ENCODE peak calls at places on chromosomes 4 and X, in seven cellular contexts. One of them, this sample, is unnamed.
A peak's percentile ranks its signal among the peaks of the same experiment; 100 is the strongest.

GRCh38 chr4:13705521-13706035 is 78.1 kb upstream of the BOD1L1 start:
- DNase-seq in adrenal gland: no peak
- DNase-seq in body of pancreas: peak; percentile 53
- DNase-seq in GM12892: no peak
- DNase-seq in Peyer's patch: no peak
- DNase-seq in transverse colon: peak; percentile 61
- DNase-seq in stomach: no peak
- DNase-seq in this sample: peak; percentile 7

GRCh38 chr4:41216294-41217019 is 2.1 kb upstream of the APBB2 start:
- DNase-seq in adrenal gland: peak; percentile 73
- DNase-seq in body of pancreas: peak; percentile 90
- DNase-seq in GM12892: peak; percentile 73
- DNase-seq in Peyer's patch: peak; percentile 32
- DNase-seq in transverse colon: peak; percentile 86
- DNase-seq in stomach: peak; percentile 87
- DNase-seq in this sample: peak; percentile 76

GRCh38 chr4:19239565-19239964 is 1012.1 kb upstream of the SLIT2 start:
- DNase-seq in adrenal gland: no peak
- DNase-seq in body of pancreas: no peak
- DNase-seq in GM12892: no peak
- DNase-seq in Peyer's patch: no peak
- DNase-seq in transverse colon: no peak
- DNase-seq in stomach: no peak
- DNase-seq in this sample: peak; percentile 1

GRCh38 chr4:8589336-8589735 is 3.2 kb upstream of the CPZ start:
- DNase-seq in adrenal gland: no peak
- DNase-seq in body of pancreas: no peak
- DNase-seq in GM12892: no peak
- DNase-seq in Peyer's patch: no peak
- DNase-seq in transverse colon: no peak
- DNase-seq in stomach: no peak
- DNase-seq in this sample: no peak

GRCh38 chr4:101019941-101020401 is 327.4 kb downstream of the PPP3CA start:
- DNase-seq in adrenal gland: no peak
- DNase-seq in body of pancreas: no peak
- DNase-seq in GM12892: no peak
- DNase-seq in Peyer's patch: no peak
- DNase-seq in transverse colon: no peak
- DNase-seq in stomach: no peak
- DNase-seq in this sample: no peak

GRCh38 chr4:185713272-185713671 is 98.7 kb downstream of the SORBS2 start:
- DNase-seq in adrenal gland: no peak
- DNase-seq in body of pancreas: no peak
- DNase-seq in GM12892: no peak
- DNase-seq in Peyer's patch: no peak
- DNase-seq in transverse colon: no peak
- DNase-seq in stomach: no peak
- DNase-seq in this sample: no peak

GRCh38 chrX:111445485-111445884 is 33.5 kb upstream of the DCX start:
- DNase-seq in adrenal gland: no peak
- DNase-seq in body of pancreas: no peak
- DNase-seq in GM12892: no peak
- DNase-seq in Peyer's patch: no peak
- DNase-seq in transverse colon: no peak
- DNase-seq in stomach: no peak
- DNase-seq in this sample: no peak

GRCh38 chr4:41763741-41764140 is 15.2 kb upstream of the PHOX2B start:
- DNase-seq in adrenal gland: no peak
- DNase-seq in body of pancreas: no peak
- DNase-seq in GM12892: no peak
- DNase-seq in Peyer's patch: no peak
- DNase-seq in transverse colon: no peak
- DNase-seq in stomach: no peak
- DNase-seq in this sample: no peak

GRCh38 chr4:98508825-98509539 is 149.4 kb downstream of the TSPAN5 start:
- DNase-seq in adrenal gland: no peak
- DNase-seq in body of pancreas: no peak
- DNase-seq in GM12892: no peak
- DNase-seq in Peyer's patch: no peak
- DNase-seq in transverse colon: no peak
- DNase-seq in stomach: no peak
- DNase-seq in this sample: no peak

GRCh38 chr4:168605411-168605810 is 108.6 kb downstream of the PALLD start:
- DNase-seq in adrenal gland: no peak
- DNase-seq in body of pancreas: no peak
- DNase-seq in GM12892: no peak
- DNase-seq in Peyer's patch: no peak
- DNase-seq in transverse colon: no peak
- DNase-seq in stomach: no peak
- DNase-seq in this sample: peak; percentile 19

GRCh38 chr4:128810331-128810870 is 901 bp downstream of the JADE1 start:
- DNase-seq in adrenal gland: peak; percentile 46
- DNase-seq in body of pancreas: peak; percentile 68
- DNase-seq in GM12892: peak; percentile 20
- DNase-seq in Peyer's patch: peak; percentile 43
- DNase-seq in transverse colon: peak; percentile 43
- DNase-seq in stomach: peak; percentile 32
- DNase-seq in this sample: no peak

GRCh38 chr4:102614801-102615200 is 113.6 kb downstream of the NFKB1 start:
- DNase-seq in adrenal gland: no peak
- DNase-seq in body of pancreas: no peak
- DNase-seq in GM12892: no peak
- DNase-seq in Peyer's patch: no peak
- DNase-seq in transverse colon: peak; percentile 34
- DNase-seq in stomach: no peak
- DNase-seq in this sample: no peak

GRCh38 chr4:40763228-40763716 is 13.5 kb downstream of the NSUN7 start:
- DNase-seq in adrenal gland: no peak
- DNase-seq in body of pancreas: no peak
- DNase-seq in GM12892: peak; percentile 22
- DNase-seq in Peyer's patch: no peak
- DNase-seq in transverse colon: no peak
- DNase-seq in stomach: no peak
- DNase-seq in this sample: no peak

GRCh38 chr4:185654311-185654710 is 119.0 kb upstream of the PDLIM3 start:
- DNase-seq in adrenal gland: no peak
- DNase-seq in body of pancreas: no peak
- DNase-seq in GM12892: no peak
- DNase-seq in Peyer's patch: no peak
- DNase-seq in transverse colon: no peak
- DNase-seq in stomach: no peak
- DNase-seq in this sample: no peak

GRCh38 chrX:110407910-110408545 is 49.4 kb downstream of the RTL9 start:
- DNase-seq in adrenal gland: peak; percentile 66
- DNase-seq in body of pancreas: peak; percentile 57
- DNase-seq in GM12892: no peak
- DNase-seq in Peyer's patch: peak; percentile 24
- DNase-seq in transverse colon: peak; percentile 28
- DNase-seq in stomach: no peak
- DNase-seq in this sample: no peak

GRCh38 chr4:116018831-116019230 is 905.4 kb upstream of the NDST4 start:
- DNase-seq in adrenal gland: no peak
- DNase-seq in body of pancreas: no peak
- DNase-seq in GM12892: no peak
- DNase-seq in Peyer's patch: no peak
- DNase-seq in transverse colon: no peak
- DNase-seq in stomach: no peak
- DNase-seq in this sample: no peak

GRCh38 chrX:132209527-132209926 is 9.7 kb downstream of the RAP2C start:
- DNase-seq in adrenal gland: no peak
- DNase-seq in body of pancreas: no peak
- DNase-seq in GM12892: no peak
- DNase-seq in Peyer's patch: no peak
- DNase-seq in transverse colon: no peak
- DNase-seq in stomach: no peak
- DNase-seq in this sample: no peak

GRCh38 chr4:153466637-153467153 is 535 bp downstream of the TMEM131L start:
- DNase-seq in adrenal gland: peak; percentile 28
- DNase-seq in body of pancreas: no peak
- DNase-seq in GM12892: no peak
- DNase-seq in Peyer's patch: no peak
- DNase-seq in transverse colon: no peak
- DNase-seq in stomach: no peak
- DNase-seq in this sample: peak; percentile 16

GRCh38 chrX:111837226-111837625 is 38.8 kb upstream of the TRPC5OS start:
- DNase-seq in adrenal gland: no peak
- DNase-seq in body of pancreas: peak; percentile 25
- DNase-seq in GM12892: no peak
- DNase-seq in Peyer's patch: no peak
- DNase-seq in transverse colon: no peak
- DNase-seq in stomach: no peak
- DNase-seq in this sample: no peak

DNA sequence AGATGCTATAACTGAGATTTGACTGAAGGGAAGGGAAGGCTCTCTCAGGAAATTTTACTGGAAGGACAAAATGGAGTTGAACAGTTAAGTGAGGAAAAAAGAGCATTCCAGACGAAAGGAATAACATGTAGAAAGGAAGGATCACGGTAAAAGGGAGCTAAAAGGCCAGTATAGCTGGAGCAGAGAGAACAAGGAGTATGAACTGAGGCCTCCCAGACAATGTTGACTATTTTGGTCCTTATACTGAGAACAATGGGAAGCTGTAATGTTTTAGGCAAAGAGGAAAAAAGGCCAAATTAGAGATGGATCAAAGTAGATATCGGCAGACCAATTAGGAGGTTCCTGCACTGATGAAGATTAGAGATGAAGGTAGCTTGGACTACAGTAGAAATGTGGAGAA is 26.8 kb upstream of the SCD5 start:
- DNase-seq in adrenal gland: no peak
- DNase-seq in body of pancreas: no peak
- DNase-seq in GM12892: no peak
- DNase-seq in Peyer's patch: no peak
- DNase-seq in transverse colon: no peak
- DNase-seq in stomach: no peak
- DNase-seq in this sample: no peak
- TF ChIP-seq POLR2A in adrenal gland: no peak
- TF ChIP-seq POLR2A in body of pancreas: no peak
- TF ChIP-seq POLR2A in GM12892: no peak
- TF ChIP-seq POLR2A in Peyer's patch: no peak
- TF ChIP-seq POLR2A in transverse colon: no peak
- TF ChIP-seq POLR2A in stomach: no peak
- TF ChIP-seq POLR2A in this sample: no peak

GRCh38 chr4:139084425-139085093 is 69.0 kb downstream of the NOCT start:
- DNase-seq in adrenal gland: no peak
- DNase-seq in body of pancreas: no peak
- DNase-seq in GM12892: no peak
- DNase-seq in Peyer's patch: no peak
- DNase-seq in transverse colon: no peak
- DNase-seq in stomach: no peak
- DNase-seq in this sample: peak; percentile 24

GRCh38 chr4:139078926-139079325 is 63.3 kb downstream of the NOCT start:
- DNase-seq in adrenal gland: no peak
- DNase-seq in body of pancreas: no peak
- DNase-seq in GM12892: no peak
- DNase-seq in Peyer's patch: no peak
- DNase-seq in transverse colon: no peak
- DNase-seq in stomach: no peak
- DNase-seq in this sample: no peak

GRCh38 chr4:139085141-139085540 is 69.6 kb downstream of the NOCT start:
- DNase-seq in adrenal gland: no peak
- DNase-seq in body of pancreas: no peak
- DNase-seq in GM12892: no peak
- DNase-seq in Peyer's patch: no peak
- DNase-seq in transverse colon: no peak
- DNase-seq in stomach: no peak
- DNase-seq in this sample: no peak

GRCh38 chr4:139082750-139083532 is 67.4 kb downstream of the NOCT start:
- DNase-seq in adrenal gland: peak; percentile 95
- DNase-seq in body of pancreas: peak; percentile 96
- DNase-seq in GM12892: peak; percentile 71
- DNase-seq in Peyer's patch: peak; percentile 96
- DNase-seq in transverse colon: peak; percentile 97
- DNase-seq in stomach: peak; percentile 95
- DNase-seq in this sample: peak; percentile 76

GRCh38 chr4:139083533-139084424 is 68.2 kb downstream of the NOCT start:
- DNase-seq in adrenal gland: peak; percentile 86
- DNase-seq in body of pancreas: peak; percentile 92
- DNase-seq in GM12892: peak; percentile 48
- DNase-seq in Peyer's patch: peak; percentile 85
- DNase-seq in transverse colon: peak; percentile 90
- DNase-seq in stomach: peak; percentile 90
- DNase-seq in this sample: peak; percentile 28
- TF ChIP-seq POLR2A in adrenal gland: peak; percentile 86
- TF ChIP-seq POLR2A in body of pancreas: peak; percentile 95
- TF ChIP-seq POLR2A in GM12892: peak; percentile 81
- TF ChIP-seq POLR2A in Peyer's patch: peak; percentile 60
- TF ChIP-seq POLR2A in transverse colon: peak; percentile 84
- TF ChIP-seq POLR2A in stomach: no peak
- TF ChIP-seq POLR2A in this sample: peak; percentile 73

DNA sequence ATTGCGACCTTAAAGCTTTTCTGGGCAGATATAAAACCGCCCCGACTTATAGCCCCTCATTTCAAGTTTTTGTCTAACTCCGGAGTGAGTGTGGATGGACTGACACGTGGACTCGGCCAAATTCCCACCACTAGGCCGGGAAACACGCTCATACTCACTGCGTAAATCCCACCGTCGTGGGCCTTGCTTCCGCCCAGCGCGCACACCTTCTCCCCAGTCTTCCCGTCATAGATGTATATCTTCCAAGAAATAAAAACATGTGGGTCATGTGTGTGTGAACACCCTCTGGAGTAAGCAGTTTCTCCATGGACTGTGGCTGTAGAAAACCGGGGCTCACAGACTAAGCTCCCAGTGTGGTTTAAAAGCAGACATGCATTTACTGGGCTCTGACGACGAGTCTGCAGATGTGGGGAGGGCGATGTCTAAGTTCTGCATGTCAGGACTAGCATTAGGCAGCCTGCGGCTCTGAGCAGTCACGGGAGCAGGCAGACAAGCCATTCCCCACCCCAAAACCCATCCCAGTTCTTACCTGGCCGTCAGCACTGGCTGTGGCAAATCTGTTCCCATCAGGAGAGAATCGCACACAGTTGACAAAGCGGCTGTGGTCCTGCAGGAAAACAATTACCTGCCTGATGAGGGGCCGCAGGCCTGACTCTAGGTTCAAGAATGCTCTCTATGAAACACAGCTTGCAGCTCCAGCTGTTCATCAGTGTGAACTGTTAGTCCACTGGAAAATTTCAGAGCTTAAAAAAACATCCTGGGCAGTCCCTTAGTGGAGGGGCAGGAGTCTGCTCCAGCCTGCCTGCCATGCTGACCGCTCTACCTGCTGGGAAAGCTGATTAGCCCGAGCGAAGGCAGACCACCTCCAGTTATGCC is 28.2 kb downstream of the WDR1 start:
- DNase-seq in adrenal gland: no peak
- DNase-seq in body of pancreas: no peak
- DNase-seq in GM12892: no peak
- DNase-seq in Peyer's patch: no peak
- DNase-seq in transverse colon: no peak
- DNase-seq in stomach: no peak
- DNase-seq in this sample: no peak
- TF ChIP-seq POLR2A in adrenal gland: no peak
- TF ChIP-seq POLR2A in body of pancreas: no peak
- TF ChIP-seq POLR2A in GM12892: peak; percentile 21
- TF ChIP-seq POLR2A in Peyer's patch: no peak
- TF ChIP-seq POLR2A in transverse colon: no peak
- TF ChIP-seq POLR2A in stomach: no peak
- TF ChIP-seq POLR2A in this sample: no peak

GRCh38 chr4:183840311-183840710 is 64.8 kb upstream of the STOX2 start:
- DNase-seq in adrenal gland: peak; percentile 77
- DNase-seq in body of pancreas: peak; percentile 88
- DNase-seq in GM12892: peak; percentile 40
- DNase-seq in Peyer's patch: peak; percentile 63
- DNase-seq in transverse colon: peak; percentile 81
- DNase-seq in stomach: peak; percentile 88
- DNase-seq in this sample: peak; percentile 18
- TF ChIP-seq POLR2A in adrenal gland: no peak
- TF ChIP-seq POLR2A in body of pancreas: no peak
- TF ChIP-seq POLR2A in GM12892: no peak
- TF ChIP-seq POLR2A in Peyer's patch: no peak
- TF ChIP-seq POLR2A in transverse colon: no peak
- TF ChIP-seq POLR2A in stomach: no peak
- TF ChIP-seq POLR2A in this sample: no peak

GRCh38 chr4:10018818-10019438 is 2.4 kb downstream of the SLC2A9 start:
- DNase-seq in adrenal gland: peak; percentile 99
- DNase-seq in body of pancreas: peak; percentile 93
- DNase-seq in GM12892: peak; percentile 97
- DNase-seq in Peyer's patch: peak; percentile 87
- DNase-seq in transverse colon: peak; percentile 97
- DNase-seq in stomach: peak; percentile 95
- DNase-seq in this sample: no peak
- TF ChIP-seq POLR2A in adrenal gland: peak; percentile 73
- TF ChIP-seq POLR2A in body of pancreas: peak; percentile 72
- TF ChIP-seq POLR2A in GM12892: peak; percentile 85
- TF ChIP-seq POLR2A in Peyer's patch: peak; percentile 42
- TF ChIP-seq POLR2A in transverse colon: peak; percentile 75
- TF ChIP-seq POLR2A in stomach: no peak
- TF ChIP-seq POLR2A in this sample: no peak